ENCODE peak calls at places on chromosomes 3 and 15, in four cellular contexts. One of them, this sample, is unnamed.

GRCh38 chr15:83356516-83357399 is 72.3 kb upstream of the BNC1 start:
- DNase-seq in K562: no peak
- DNase-seq in HepG2: no peak
- DNase-seq in GM12878: no peak
- DNase-seq in this sample: no peak

GRCh38 chr3:101724329-101725191 is at the start of gene CEP97:
- DNase-seq in HepG2: peak; percentile 87
- DNase-seq in K562: peak; percentile 92
- DNase-seq in GM12878: peak; percentile 78
- DNase-seq in this sample: peak; percentile 85

GRCh38 chr15:78672285-78673003 is 31.4 kb upstream of the CHRNB4 start:
- DNase-seq in K562: peak; percentile 14
- DNase-seq in HepG2: no peak
- DNase-seq in GM12878: no peak
- DNase-seq in this sample: no peak

GRCh38 chr3:160748226-160748625 is 7.8 kb upstream of the PPM1L start:
- DNase-seq in HepG2: no peak
- DNase-seq in GM12878: no peak
- DNase-seq in K562: no peak
- DNase-seq in this sample: no peak

GRCh38 chr3:79516795-79517194 is 251.0 kb downstream of the ROBO1 start:
- DNase-seq in GM12878: no peak
- DNase-seq in HepG2: no peak
- DNase-seq in K562: no peak
- DNase-seq in this sample: no peak

GRCh38 chr15:89731275-89731674 is 19.8 kb downstream of the MESP1 start:
- DNase-seq in HepG2: no peak
- DNase-seq in K562: no peak
- DNase-seq in GM12878: no peak
- DNase-seq in this sample: no peak

GRCh38 chr3:4528802-4529201 is 35.7 kb downstream of the ITPR1 start:
- DNase-seq in K562: no peak
- DNase-seq in GM12878: no peak
- DNase-seq in HepG2: no peak
- DNase-seq in this sample: no peak

GRCh38 chr3:45646051-45646585 is 43.1 kb upstream of the SACM1L start:
- DNase-seq in GM12878: no peak
- DNase-seq in HepG2: peak; percentile 46
- DNase-seq in K562: no peak
- DNase-seq in this sample: no peak

GRCh38 chr15:73190189-73190601 is 137.9 kb downstream of the NEO1 start:
- DNase-seq in K562: peak; percentile 10
- DNase-seq in GM12878: no peak
- DNase-seq in HepG2: no peak
- DNase-seq in this sample: no peak

GRCh38 chr3:126828306-126828705 is 124.3 kb downstream of the CHCHD6 start:
- DNase-seq in GM12878: no peak
- DNase-seq in HepG2: no peak
- DNase-seq in K562: no peak
- DNase-seq in this sample: no peak

GRCh38 chr3:58743296-58743695 is 76.7 kb upstream of the FAM3D start:
- DNase-seq in GM12878: no peak
- DNase-seq in K562: no peak
- DNase-seq in HepG2: no peak
- DNase-seq in this sample: no peak

GRCh38 chr3:143070977-143071551 is 48.5 kb upstream of the CHST2 start:
- DNase-seq in K562: no peak
- DNase-seq in GM12878: no peak
- DNase-seq in HepG2: peak; percentile 24
- DNase-seq in this sample: no peak

GRCh38 chr3:102189564-102190339 is 245.1 kb upstream of the ZPLD1 start:
- DNase-seq in GM12878: no peak
- DNase-seq in HepG2: no peak
- DNase-seq in K562: no peak
- DNase-seq in this sample: no peak

GRCh38 chr3:129553771-129554170 is 10.8 kb downstream of the H1-8 start:
- DNase-seq in K562: peak; percentile 41
- DNase-seq in GM12878: no peak
- DNase-seq in HepG2: no peak
- DNase-seq in this sample: no peak

GRCh38 chr15:29259233-29259632 is 10.4 kb downstream of the NSMCE3 start:
- DNase-seq in HepG2: no peak
- DNase-seq in GM12878: no peak
- DNase-seq in K562: peak; percentile 14
- DNase-seq in this sample: no peak

GRCh38 chr15:67685008-67685599 is 140.2 kb upstream of the SKOR1 start:
- DNase-seq in HepG2: peak; percentile 25
- DNase-seq in GM12878: no peak
- DNase-seq in K562: peak; percentile 67
- DNase-seq in this sample: no peak

GRCh38 chr3:107676469-107677309 is 153.9 kb downstream of the BBX start:
- DNase-seq in HepG2: peak; percentile 31
- DNase-seq in GM12878: no peak
- DNase-seq in K562: no peak
- DNase-seq in this sample: peak; percentile 22

DNA sequence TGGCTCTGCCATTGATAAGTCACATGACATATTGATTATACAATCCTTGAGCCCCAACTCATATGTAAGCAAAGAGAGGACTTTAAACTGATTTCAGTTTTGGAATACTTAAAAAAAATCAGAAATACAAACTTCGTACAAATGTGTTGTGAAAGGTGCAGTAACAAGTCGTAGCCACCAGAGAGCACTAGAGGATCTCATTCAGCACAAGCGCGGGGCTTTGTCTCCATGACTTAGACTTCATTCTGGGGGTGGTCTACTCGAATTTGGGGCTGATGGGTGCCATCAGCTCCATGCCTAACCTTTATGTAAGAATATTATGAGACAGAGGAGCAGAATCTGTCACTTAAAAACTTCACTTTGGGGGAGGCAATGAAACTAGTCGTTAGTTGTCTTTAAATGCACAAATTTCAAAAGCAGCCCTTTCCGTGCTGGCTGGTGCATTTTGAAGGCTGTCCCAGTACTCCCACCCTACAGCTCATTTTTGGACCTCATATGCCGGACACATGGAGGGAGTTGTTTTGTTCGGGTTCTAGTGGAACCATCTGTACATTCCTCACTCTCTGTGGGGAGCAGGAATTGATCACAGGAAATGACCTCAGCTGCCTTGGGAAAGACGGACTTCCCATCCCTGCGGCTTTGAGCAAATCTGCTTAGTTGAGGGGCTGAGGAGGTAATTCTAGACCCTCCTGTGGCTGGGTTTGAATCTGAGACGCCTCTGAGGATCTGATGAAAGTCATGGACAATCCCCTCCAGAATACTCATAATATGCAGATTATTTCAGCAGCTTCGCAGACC is 27.5 kb upstream of the MASP1 start:
- DNase-seq in HepG2: peak; percentile 35
- DNase-seq in K562: peak; percentile 65
- DNase-seq in GM12878: no peak
- DNase-seq in this sample: peak; percentile 42
- TF ChIP-seq TARDBP in HepG2: no peak
- TF ChIP-seq TARDBP in K562: no peak
- TF ChIP-seq TARDBP in GM12878: no peak
- TF ChIP-seq TARDBP in this sample: no peak

DNA sequence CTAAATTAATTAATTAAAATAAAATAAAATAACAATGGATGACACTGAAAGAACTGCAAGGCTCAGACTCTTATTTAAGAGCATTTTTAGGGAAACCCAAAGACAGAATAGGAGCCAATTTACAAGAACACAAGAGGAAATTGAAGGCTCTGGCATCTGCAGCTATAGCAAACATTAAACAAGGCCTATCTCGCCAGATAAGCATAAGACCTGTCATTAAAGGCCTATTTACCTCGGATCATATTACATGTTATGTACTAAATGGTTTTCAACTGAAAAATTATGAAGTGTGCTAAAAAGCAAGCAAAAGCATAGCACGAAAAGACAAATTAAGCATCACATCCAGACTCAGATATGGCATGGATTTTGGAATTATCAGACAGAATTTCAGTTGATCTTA is 617.0 kb downstream of the SQOR start:
- DNase-seq in HepG2: no peak
- DNase-seq in K562: no peak
- DNase-seq in GM12878: no peak
- DNase-seq in this sample: no peak
- TF ChIP-seq TARDBP in HepG2: no peak
- TF ChIP-seq TARDBP in K562: no peak
- TF ChIP-seq TARDBP in GM12878: no peak
- TF ChIP-seq TARDBP in this sample: no peak

GRCh38 chr15:36814085-36814484 is 234.7 kb downstream of the CDIN1 start:
- DNase-seq in HepG2: peak; percentile 57
- DNase-seq in GM12878: no peak
- DNase-seq in K562: no peak
- DNase-seq in this sample: no peak
- TF ChIP-seq TARDBP in HepG2: no peak
- TF ChIP-seq TARDBP in GM12878: no peak
- TF ChIP-seq TARDBP in K562: no peak
- TF ChIP-seq TARDBP in this sample: no peak

GRCh38 chr15:51114437-51115119 is 19.9 kb upstream of the TNFAIP8L3 start:
- DNase-seq in GM12878: no peak
- DNase-seq in K562: no peak
- DNase-seq in HepG2: no peak
- DNase-seq in this sample: no peak

GRCh38 chr15:51121118-51121517 is 26.4 kb upstream of the TNFAIP8L3 start:
- DNase-seq in GM12878: no peak
- DNase-seq in K562: peak; percentile 77
- DNase-seq in HepG2: peak; percentile 27
- DNase-seq in this sample: no peak

GRCh38 chr15:51119120-51119519 is 24.4 kb upstream of the TNFAIP8L3 start:
- DNase-seq in K562: no peak
- DNase-seq in HepG2: no peak
- DNase-seq in GM12878: no peak
- DNase-seq in this sample: no peak

GRCh38 chr15:51121631-51122225 is 27.0 kb upstream of the TNFAIP8L3 start:
- DNase-seq in K562: no peak
- DNase-seq in HepG2: no peak
- DNase-seq in GM12878: no peak
- DNase-seq in this sample: no peak

GRCh38 chr15:51117270-51117669 is 22.6 kb upstream of the TNFAIP8L3 start:
- DNase-seq in HepG2: no peak
- DNase-seq in GM12878: no peak
- DNase-seq in K562: no peak
- DNase-seq in this sample: no peak
- TF ChIP-seq TARDBP in HepG2: no peak
- TF ChIP-seq TARDBP in GM12878: no peak
- TF ChIP-seq TARDBP in K562: no peak
- TF ChIP-seq TARDBP in this sample: no peak

DNA sequence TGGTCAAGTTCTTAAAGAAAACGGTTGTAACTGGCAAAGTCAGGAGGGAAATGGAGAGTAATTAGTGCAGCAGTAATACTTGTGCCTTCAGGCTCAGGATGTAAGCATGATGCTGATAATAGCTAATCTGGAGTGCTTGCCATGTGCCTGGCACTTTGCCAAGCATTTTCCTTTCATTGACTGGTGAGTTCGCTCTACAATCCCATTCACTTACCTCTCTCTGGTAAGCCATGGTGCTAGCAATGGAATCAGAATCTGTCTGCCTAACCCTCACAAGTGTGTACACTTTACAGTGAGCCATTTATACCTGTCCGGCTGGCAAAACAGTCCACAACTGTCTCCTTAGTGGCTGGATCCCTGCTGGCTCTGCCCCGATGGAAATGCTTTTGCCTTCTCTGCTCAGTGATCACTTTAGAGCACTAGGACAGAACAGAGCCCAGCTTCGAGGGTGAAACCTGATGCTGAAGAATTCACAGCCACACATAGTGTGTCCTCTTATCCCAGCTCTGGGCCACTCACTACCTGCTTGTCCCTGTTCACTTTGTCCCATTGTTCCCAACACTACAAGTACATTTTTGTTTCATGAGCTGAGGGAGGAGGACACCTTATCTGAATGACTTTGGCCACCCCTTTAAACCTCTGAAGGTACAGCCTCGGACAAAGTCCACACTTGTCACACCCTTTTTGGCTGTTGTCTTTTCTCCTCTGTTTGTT is 10.3 kb downstream of the CHP1 start:
- DNase-seq in GM12878: no peak
- DNase-seq in HepG2: peak; percentile 91
- DNase-seq in K562: peak; percentile 62
- DNase-seq in this sample: no peak
- TF ChIP-seq TARDBP in GM12878: no peak
- TF ChIP-seq TARDBP in HepG2: no peak
- TF ChIP-seq TARDBP in K562: no peak
- TF ChIP-seq TARDBP in this sample: no peak

This sample was measured in HEK293T.